ENCODE peak calls at places on chromosomes 2 and 18, in seven cellular contexts. L is IMR-90, W is stomach, Q is fibroblast of gingiva, N is SW480, D is KG1, Z is mesendoderm. H is an unnamed sample.

GRCh38 chr2:113180131-113180946 is 6.6 kb downstream of the PSD4 start:
- DNase-seq in W (no peak), Z (no peak), Q (no peak), L (no peak), D (no peak), N (no peak), H (no peak)

GRCh38 chr2:216188268-216188850 is 79.2 kb downstream of the XRCC5 start:
- DNase-seq in Z (no peak), W (no peak), L (no peak), D (no peak), Q (no peak), N (no peak), H (no peak)

GRCh38 chr18:61545281-61546245 is 212.3 kb downstream of the CDH20 start:
- DNase-seq in W (no peak), Z (no peak), L (no peak), Q (no peak), D (no peak), N (no peak), H (no peak)

GRCh38 chr2:239588451-239589269 is 187.8 kb upstream of the HDAC4 start:
- DNase-seq in L (no peak), Q (no peak), D (no peak), Z (no peak), N (no peak), W (no peak), H (no peak)

GRCh38 chr18:30387401-30387800 is 655.1 kb downstream of the DSC3 start:
- DNase-seq in D (no peak), W (no peak), N (no peak), Z (peak; percentile 78), Q (no peak), L (no peak), H (no peak)

GRCh38 chr2:70784320-70784719 is 6.1 kb downstream of the FIGLA start:
- DNase-seq in Q (no peak), L (no peak), Z (no peak), N (no peak), W (no peak), D (no peak), H (no peak)

GRCh38 chr18:6661692-6662415 is 67.7 kb upstream of the ARHGAP28 start:
- DNase-seq in Z (peak; percentile 38), L (no peak), Q (no peak), D (no peak), W (no peak), N (peak; percentile 8), H (no peak)

GRCh38 chr18:60020107-60020925 is 120.5 kb downstream of the PMAIP1 start:
- DNase-seq in L (peak; percentile 26), D (no peak), Q (peak; percentile 45), N (no peak), Z (no peak), W (no peak), H (no peak)

GRCh38 chr2:197804758-197805597 is 585 bp downstream of the PLCL1 start:
- DNase-seq in Q (no peak), L (peak; percentile 6), W (no peak), D (no peak), Z (no peak), N (no peak), H (no peak)